ENCODE peak calls at places on chromosomes 5 and 9, in five cellular contexts. A is heart left ventricle, Y is lower leg skin, S is sigmoid colon, I is esophagus muscularis mucosa. U is an unnamed sample.

GRCh38 chr9:34374905-34375552 is 1.7 kb downstream of the MYORG start:
- DNase-seq in A (no peak), Y (no peak), S (no peak), I (peak; percentile 45), U (no peak)

GRCh38 chr9:95078516-95078915 is 239.0 kb downstream of the FANCC start:
- DNase-seq in A (no peak), Y (no peak), S (peak; percentile 54), I (no peak), U (no peak)

GRCh38 chr9:77793909-77794308 is 145.8 kb upstream of the GNA14 start:
- DNase-seq in A (no peak), Y (no peak), S (no peak), I (no peak), U (no peak)

GRCh38 chr5:128551476-128551875 is 13.4 kb upstream of the FBN2 start:
- DNase-seq in A (no peak), Y (no peak), S (no peak), I (no peak), U (no peak)

GRCh38 chr5:72386639-72387038 is 66.5 kb downstream of the PTCD2 start:
- DNase-seq in A (no peak), Y (peak; percentile 3), S (no peak), I (no peak), U (no peak)

GRCh38 chr9:1001838-1002237 is 25.4 kb downstream of the DMRT3 start:
- DNase-seq in A (no peak), Y (no peak), S (no peak), I (no peak), U (no peak)

GRCh38 chr5:38603691-38604090 is 47.2 kb upstream of the LIFR start:
- DNase-seq in A (no peak), Y (no peak), S (no peak), I (no peak), U (no peak)

GRCh38 chr9:124282442-124283231 is 24.9 kb downstream of the NEK6 start:
- DNase-seq in A (peak; percentile 80), Y (no peak), S (peak; percentile 84), I (no peak), U (no peak)

GRCh38 chr5:96226941-96227552 is 206.0 kb downstream of the PCSK1 start:
- DNase-seq in A (no peak), Y (peak; percentile 84), S (peak; percentile 70), I (no peak), U (no peak)

GRCh38 chr5:179354305-179354882 is 9.1 kb upstream of the ADAMTS2 start:
- DNase-seq in A (no peak), Y (no peak), S (no peak), I (no peak), U (no peak)

GRCh38 chr5:133285583-133286021 is 233.8 kb downstream of the HSPA4 start:
- DNase-seq in A (peak; percentile 81), Y (no peak), S (no peak), I (no peak), U (no peak)

GRCh38 chr5:124665625-124666024 is 80.8 kb downstream of the ZNF608 start:
- DNase-seq in A (no peak), Y (no peak), S (no peak), I (no peak), U (no peak)

GRCh38 chr9:120343416-120343815 is 236.6 kb downstream of the CDK5RAP2 start:
- DNase-seq in A (no peak), Y (no peak), S (no peak), I (no peak), U (no peak)

GRCh38 chr9:78856144-78856543 is 559.2 kb downstream of the PSAT1 start:
- DNase-seq in A (no peak), Y (no peak), S (no peak), I (no peak), U (no peak)

GRCh38 chr9:3261484-3261883 is 264.3 kb downstream of the RFX3 start:
- DNase-seq in A (no peak), Y (no peak), S (no peak), I (no peak), U (no peak)

GRCh38 chr5:120446896-120447295 is 17.2 kb upstream of the PRR16 start:
- DNase-seq in A (no peak), Y (no peak), S (no peak), I (no peak), U (no peak)

GRCh38 chr5:95884021-95884333 is 61.5 kb upstream of the GLRX start:
- DNase-seq in A (no peak), Y (no peak), S (no peak), I (no peak), U (no peak)

GRCh38 chr5:177023247-177023703 is 779 bp downstream of the ZNF346 start:
- DNase-seq in A (no peak), Y (peak; percentile 84), S (no peak), I (no peak), U (peak; percentile 24)

GRCh38 chr9:38281196-38281595 is 111.3 kb upstream of the ALDH1B1 start:
- DNase-seq in A (no peak), Y (peak; percentile 74), S (no peak), I (peak; percentile 90), U (no peak)

GRCh38 chr5:53479656-53480473 is 564 bp upstream of the FST start:
- DNase-seq in A (peak; percentile 51), Y (peak; percentile 93), S (peak; percentile 80), I (no peak), U (no peak)

DNA sequence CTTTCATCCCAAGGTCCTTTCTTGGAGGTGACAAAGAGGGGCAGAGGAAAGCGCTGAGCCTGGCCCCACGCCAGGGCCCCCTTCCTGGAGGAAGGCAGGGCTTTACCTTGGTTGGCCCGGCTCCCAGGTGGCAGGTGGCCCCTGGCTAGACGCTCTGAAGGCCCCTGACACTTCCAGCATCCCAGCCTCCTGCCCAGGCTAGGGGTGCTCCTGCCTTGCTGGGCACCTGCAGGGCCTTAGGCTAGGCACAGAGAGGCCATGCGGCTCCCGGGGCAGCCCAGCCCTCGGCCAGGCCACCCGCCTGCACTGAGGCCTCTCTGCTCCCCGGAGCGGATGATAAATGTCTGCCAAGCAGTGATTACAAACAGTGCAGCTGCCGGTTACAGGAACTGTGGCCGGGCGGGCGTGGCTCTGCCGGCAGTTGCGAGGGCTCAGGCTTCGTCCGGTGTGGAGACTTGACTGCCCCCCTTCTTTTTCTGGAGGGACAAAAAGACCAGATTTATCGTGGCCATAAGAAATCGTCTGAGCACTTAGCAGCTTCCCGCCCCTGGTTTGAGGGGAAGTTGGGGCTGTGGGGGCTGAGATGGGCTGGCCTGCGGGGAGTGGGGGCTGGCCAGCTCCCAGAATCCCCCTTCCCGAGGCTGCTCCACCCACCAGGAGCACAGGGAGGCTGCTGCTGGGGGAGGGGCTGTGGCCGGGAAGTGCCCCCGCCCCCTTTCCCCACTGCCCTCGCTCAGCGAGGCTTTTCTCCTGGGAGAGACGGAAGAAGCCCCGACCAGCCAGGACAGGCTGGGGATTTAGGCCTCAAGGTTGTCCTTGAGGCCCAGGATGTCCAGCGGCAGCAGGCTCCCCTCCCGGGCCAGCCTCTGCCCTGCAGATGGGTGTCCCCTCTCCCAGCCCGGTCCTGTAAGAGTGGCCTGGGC is 31.6 kb upstream of the UBAC1 start:
- DNase-seq in A (peak; percentile 93), Y (peak; percentile 95), S (peak; percentile 94), I (peak; percentile 97), U (no peak)
- TF ChIP-seq POLR2A in A (no peak), Y (no peak), S (no peak), I (peak; percentile 58), U (no peak)

GRCh38 chr9:135129137-135129695 is 41.7 kb downstream of the OLFM1 start:
- DNase-seq in A (no peak), Y (no peak), S (no peak), I (no peak), U (no peak)
- TF ChIP-seq POLR2A in A (no peak), Y (no peak), S (no peak), I (no peak), U (no peak)

GRCh38 chr9:133415107-133415506 is 2.7 kb downstream of the REXO4 start:
- DNase-seq in A (no peak), Y (no peak), S (no peak), I (no peak), U (no peak)

GRCh38 chr9:133419005-133419404 is 1.2 kb upstream of the REXO4 start:
- DNase-seq in A (no peak), Y (no peak), S (no peak), I (no peak), U (no peak)

GRCh38 chr9:133420392-133420827 is 1.8 kb upstream of the ADAMTS13 start:
- DNase-seq in A (no peak), Y (no peak), S (no peak), I (no peak), U (peak; percentile 48)

GRCh38 chr9:133421615-133422542 is at the start of gene ADAMTS13:
- DNase-seq in A (no peak), Y (no peak), S (no peak), I (no peak), U (peak; percentile 54)

DNA sequence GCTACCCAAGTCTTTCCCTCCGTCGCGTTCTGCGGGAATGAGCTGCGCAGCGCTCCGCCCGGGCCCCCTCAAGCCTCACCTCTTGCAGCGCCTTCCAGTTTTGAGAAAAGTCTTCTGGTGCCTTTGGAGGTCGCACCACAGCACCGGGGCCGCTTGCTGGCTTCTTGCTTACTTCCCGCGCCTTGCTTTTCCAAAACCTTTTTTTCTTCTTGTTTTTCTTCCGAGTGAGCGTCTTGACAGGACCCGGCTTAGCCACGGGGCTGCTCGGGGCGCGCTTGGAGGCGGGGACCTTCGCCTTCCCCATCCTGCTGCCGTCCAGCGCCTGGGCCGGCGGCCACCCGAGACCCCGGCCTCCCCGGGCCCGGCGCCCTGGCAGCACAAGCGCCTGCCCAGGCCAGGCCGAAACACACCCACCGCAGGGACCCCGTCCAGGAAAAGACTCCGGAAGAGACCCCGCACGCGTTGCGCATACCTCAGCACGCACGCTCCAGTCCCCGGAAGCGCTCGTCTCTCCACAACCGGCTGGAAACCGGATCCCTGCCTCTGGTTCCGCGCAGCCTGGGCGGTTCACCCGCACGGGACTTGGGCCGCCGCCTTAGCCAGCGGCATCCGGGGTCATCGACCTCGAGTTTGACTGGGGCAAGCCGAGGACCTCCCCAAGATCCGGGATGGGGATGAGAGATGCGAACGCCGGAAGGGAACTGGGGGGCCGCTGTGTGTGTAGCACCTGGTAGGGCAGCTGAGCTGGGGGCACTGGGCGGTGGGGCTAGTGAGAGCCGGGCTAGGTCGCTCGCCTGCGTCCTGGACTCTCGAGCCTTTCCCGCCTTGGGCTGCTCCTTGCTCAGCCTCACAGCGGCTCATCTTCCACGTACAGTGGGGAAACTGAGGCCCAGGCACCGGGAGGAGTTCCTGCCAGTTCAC is at the start of gene REXO4:
- DNase-seq in A (peak; percentile 87), Y (peak; percentile 96), S (peak; percentile 90), I (peak; percentile 96), U (peak; percentile 80)
- TF ChIP-seq POLR2A in A (peak; percentile 52), Y (no peak), S (no peak), I (peak; percentile 12), U (peak; percentile 74)

GRCh38 chr5:65854931-65855330 is 71.4 kb upstream of the ERBIN start:
- DNase-seq in A (no peak), Y (no peak), S (no peak), I (peak; percentile 17), U (no peak)
- TF ChIP-seq POLR2A in A (no peak), Y (no peak), S (no peak), I (no peak), U (no peak)

DNA sequence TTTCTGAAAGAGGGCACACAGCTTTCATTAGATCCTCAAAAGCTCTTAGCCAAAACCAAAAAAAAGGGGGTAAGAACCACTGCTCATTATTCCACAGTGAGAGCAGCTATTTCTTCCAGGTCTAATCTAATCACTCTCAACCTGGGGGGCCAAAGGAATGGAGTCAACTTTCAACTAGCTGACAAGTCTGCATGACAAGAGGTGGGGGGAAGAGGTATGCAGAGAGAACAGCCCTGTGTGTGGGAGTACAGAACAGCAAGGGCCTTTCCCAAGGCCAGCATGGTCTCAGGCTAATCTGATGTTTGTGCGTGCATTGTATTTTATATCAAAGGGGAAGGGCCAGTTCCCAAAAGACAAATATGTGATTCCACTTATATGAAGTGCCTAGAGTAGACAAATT is 36.9 kb upstream of the PIP5K1B start:
- DNase-seq in A (no peak), Y (no peak), S (no peak), I (no peak), U (no peak)
- TF ChIP-seq POLR2A in A (no peak), Y (no peak), S (no peak), I (no peak), U (no peak)